ENCODE peak calls at places on chromosomes 16 and 17, in four cellular contexts. D, N, A and Q are unnamed samples.

GRCh38 chr17:50765454-50766221 is 1.7 kb downstream of the ANKRD40CL start:
- DNase-seq in D (no peak), N (no peak), A (no peak), Q (no peak)

GRCh38 chr16:66190411-66190810 is 176.1 kb upstream of the CDH5 start:
- DNase-seq in D (no peak), N (no peak), A (no peak), Q (no peak)

GRCh38 chr16:610513-611381 is 20.0 kb upstream of the WFIKKN1 start:
- DNase-seq in D (peak; percentile 33), N (no peak), A (no peak), Q (no peak)

GRCh38 chr17:27473190-27473747 is 17.0 kb downstream of the KSR1 start:
- DNase-seq in D (no peak), N (no peak), A (no peak), Q (no peak)

GRCh38 chr16:17921357-17921978 is 415.1 kb downstream of the NPIPA8 start:
- DNase-seq in D (peak; percentile 4), N (no peak), A (peak; percentile 28), Q (peak; percentile 4)

GRCh38 chr17:17892731-17893130 is 55.9 kb upstream of the SREBF1 start:
- DNase-seq in D (no peak), N (no peak), A (no peak), Q (no peak)

GRCh38 chr16:50272687-50273381 is 6.5 kb downstream of the ADCY7 start:
- DNase-seq in D (no peak), N (no peak), A (no peak), Q (no peak)

GRCh38 chr17:74005790-74006189 is 197.7 kb upstream of the RPL38 start:
- DNase-seq in D (no peak), N (no peak), A (no peak), Q (no peak)

GRCh38 chr17:77163001-77163400 is 22.2 kb downstream of the SEC14L1 start:
- DNase-seq in D (no peak), N (no peak), A (no peak), Q (no peak)